ENCODE peak calls at places on chromosomes 11 and 22, in eight cellular contexts. P, G, Q, X, M, C, O and E are unnamed samples.

GRCh38 chr11:115631609-115632008 is 127.4 kb upstream of the CADM1 start:
- DNase-seq in P (no peak), G (no peak), Q (no peak), X (no peak), M (no peak), C (no peak), O (no peak), E (no peak)

GRCh38 chr22:18078329-18079041 is 695 bp downstream of the PEX26 start:
- DNase-seq in P (peak; percentile 51), G (peak; percentile 92), Q (peak; percentile 24), X (peak; percentile 15), M (no peak), C (peak; percentile 72), O (no peak), E (peak; percentile 18)

GRCh38 chr22:40875111-40875510 is 13.2 kb upstream of the DNAJB7 start:
- DNase-seq in P (no peak), G (no peak), Q (no peak), X (no peak), M (no peak), C (no peak), O (no peak), E (no peak)

GRCh38 chr11:128689946-128690745 is 3.7 kb upstream of the FLI1 start:
- DNase-seq in P (no peak), G (peak; percentile 75), Q (no peak), X (peak; percentile 26), M (no peak), C (no peak), O (no peak), E (no peak)

GRCh38 chr11:133934599-133935550 is 21.9 kb downstream of the IGSF9B start:
- DNase-seq in P (peak; percentile 92), G (peak; percentile 72), Q (peak; percentile 95), X (no peak), M (no peak), C (no peak), O (no peak), E (peak; percentile 28)

GRCh38 chr11:83087035-83087434 is 15.3 kb upstream of the RAB30 start:
- DNase-seq in P (no peak), G (no peak), Q (peak; percentile 25), X (no peak), M (no peak), C (no peak), O (no peak), E (no peak)

GRCh38 chr11:118438314-118438931 is 2.1 kb downstream of the KMT2A start:
- DNase-seq in P (peak; percentile 70), G (peak; percentile 75), Q (peak; percentile 56), X (peak; percentile 81), M (peak; percentile 59), C (no peak), O (peak; percentile 35), E (peak; percentile 37)

GRCh38 chr22:46290843-46291785 is 5.6 kb upstream of the GTSE1 start:
- DNase-seq in P (no peak), G (peak; percentile 74), Q (no peak), X (no peak), M (no peak), C (no peak), O (no peak), E (no peak)

GRCh38 chr11:64558869-64559268 is 32.2 kb upstream of the SLC22A12 start:
- DNase-seq in P (no peak), G (peak; percentile 50), Q (no peak), X (no peak), M (no peak), C (no peak), O (no peak), E (no peak)

GRCh38 chr11:75668508-75669297 is at the start of gene MAP6:
- DNase-seq in P (peak; percentile 19), G (no peak), Q (peak; percentile 38), X (peak; percentile 25), M (no peak), C (peak; percentile 80), O (no peak), E (no peak)

GRCh38 chr11:7851391-7851790 is 54.6 kb upstream of the OR5P2 start:
- DNase-seq in P (peak; percentile 19), G (no peak), Q (no peak), X (no peak), M (no peak), C (no peak), O (no peak), E (peak; percentile 9)

GRCh38 chr11:58576792-58577440 is 1.3 kb upstream of the LPXN start:
- DNase-seq in P (peak; percentile 35), G (no peak), Q (peak; percentile 13), X (peak; percentile 62), M (no peak), C (no peak), O (no peak), E (peak; percentile 16)

GRCh38 chr11:13876423-13876822 is 86.1 kb upstream of the SPON1 start:
- DNase-seq in P (no peak), G (no peak), Q (no peak), X (no peak), M (no peak), C (no peak), O (no peak), E (no peak)
- H3K27ac ChIP-seq in P (no peak overlapping the region), G (no peak overlapping the region), Q (no peak overlapping the region), X (no peak overlapping the region), M (no peak overlapping the region), C (no peak overlapping the region), O (no peak overlapping the region), E (no peak overlapping the region)

DNA sequence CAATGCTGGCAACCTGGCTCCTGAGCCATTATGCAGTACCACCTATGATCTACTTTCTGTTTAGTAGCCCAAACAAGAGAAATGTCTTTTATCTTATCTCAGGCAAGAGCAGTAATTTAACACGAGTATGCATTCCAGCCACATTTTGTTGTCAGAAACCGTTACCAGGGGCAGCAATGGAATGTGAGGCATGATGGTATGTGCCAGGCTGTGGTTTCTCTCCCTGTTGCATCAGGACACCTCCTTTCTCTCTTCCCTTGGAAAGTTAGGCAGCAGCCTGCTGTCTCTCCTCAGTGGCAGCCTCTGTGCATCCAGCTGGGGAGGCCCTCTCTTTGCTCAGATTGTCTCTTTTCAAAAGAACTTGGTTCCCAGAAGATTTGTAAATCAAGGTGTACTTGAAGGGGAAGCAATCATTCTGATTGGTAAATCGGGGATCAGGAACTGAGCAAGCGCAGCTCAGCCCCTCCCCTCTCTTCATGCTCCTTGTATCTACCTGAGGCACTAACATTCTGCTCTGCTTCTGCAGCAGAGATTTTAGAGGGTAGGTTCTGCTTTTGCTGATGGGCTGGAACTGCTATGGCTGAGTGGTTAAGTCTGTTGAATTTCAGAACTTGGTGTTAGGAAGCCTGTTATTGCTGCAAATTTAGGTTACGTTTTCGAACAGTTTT is 229.2 kb downstream of the ADAMTS15 start:
- DNase-seq in P (peak; percentile 83), G (no peak), Q (peak; percentile 60), X (peak; percentile 58), M (peak; percentile 72), C (no peak), O (no peak), E (peak; percentile 83)
- H3K27ac ChIP-seq in P (peak overlapping the region; percentile 75), G (no peak overlapping the region), Q (peak overlapping the region; percentile 74), X (peak overlapping the region; percentile 6), M (peak overlapping the region; percentile 71), C (peak overlapping the region; percentile 87), O (no peak overlapping the region), E (no peak overlapping the region)

GRCh38 chr22:32844251-32844650 is 42.7 kb downstream of the TIMP3 start:
- DNase-seq in P (no peak), G (no peak), Q (no peak), X (no peak), M (no peak), C (no peak), O (no peak), E (no peak)

GRCh38 chr22:32839776-32840571 is 38.5 kb downstream of the TIMP3 start:
- DNase-seq in P (no peak), G (no peak), Q (no peak), X (no peak), M (no peak), C (no peak), O (peak; percentile 81), E (no peak)

GRCh38 chr22:32843300-32843699 is 41.8 kb downstream of the TIMP3 start:
- DNase-seq in P (no peak), G (no peak), Q (no peak), X (no peak), M (no peak), C (no peak), O (no peak), E (no peak)

GRCh38 chr22:32842486-32842885 is 41.0 kb downstream of the TIMP3 start:
- DNase-seq in P (peak; percentile 34), G (no peak), Q (no peak), X (no peak), M (no peak), C (no peak), O (no peak), E (no peak)

GRCh38 chr22:32841175-32841574 is 39.7 kb downstream of the TIMP3 start:
- DNase-seq in P (no peak), G (no peak), Q (no peak), X (no peak), M (no peak), C (no peak), O (no peak), E (no peak)
- H3K27ac ChIP-seq in P (no peak overlapping the region), G (no peak overlapping the region), Q (no peak overlapping the region), X (no peak overlapping the region), M (peak overlapping the region; percentile 38), C (no peak overlapping the region), O (peak overlapping the region; percentile 80), E (no peak overlapping the region)

GRCh38 chr11:121538054-121538453 is 85.3 kb upstream of the SORL1-AS1 start:
- DNase-seq in P (no peak), G (no peak), Q (no peak), X (no peak), M (no peak), C (no peak), O (no peak), E (no peak)
- H3K27ac ChIP-seq in P (no peak overlapping the region), G (no peak overlapping the region), Q (no peak overlapping the region), X (no peak overlapping the region), M (no peak overlapping the region), C (no peak overlapping the region), O (no peak overlapping the region), E (no peak overlapping the region)